ENCODE peak calls at places on chromosomes 1 and 21, in eight cellular contexts. One of them, this sample, is unnamed.
A peak's percentile ranks its signal among the peaks of the same experiment; 100 is the strongest.

GRCh38 chr21:44482581-44483287 is 27.4 kb downstream of the LRRC3 start:
- DNase-seq in OCI-LY7: no peak
- DNase-seq in neural progenitor cell: no peak
- DNase-seq in hepatocyte: peak; percentile 61
- DNase-seq in GM23338: no peak
- DNase-seq in HCT116: no peak
- DNase-seq in SK-N-SH: no peak
- DNase-seq in PC-3: peak; percentile 36
- DNase-seq in this sample: no peak

GRCh38 chr1:16019580-16020277 is 1.9 kb upstream of the HSPB7 start:
- DNase-seq in OCI-LY7: no peak
- DNase-seq in neural progenitor cell: no peak
- DNase-seq in hepatocyte: peak; percentile 44
- DNase-seq in GM23338: no peak
- DNase-seq in HCT116: no peak
- DNase-seq in SK-N-SH: peak; percentile 59
- DNase-seq in PC-3: no peak
- DNase-seq in this sample: no peak

GRCh38 chr1:234348964-234349363 is 24.3 kb upstream of the COA6 start:
- DNase-seq in OCI-LY7: no peak
- DNase-seq in neural progenitor cell: no peak
- DNase-seq in hepatocyte: no peak
- DNase-seq in GM23338: no peak
- DNase-seq in HCT116: no peak
- DNase-seq in SK-N-SH: no peak
- DNase-seq in PC-3: no peak
- DNase-seq in this sample: no peak

GRCh38 chr1:114901739-114902255 is 47.1 kb downstream of the SYCP1 start:
- DNase-seq in OCI-LY7: no peak
- DNase-seq in neural progenitor cell: peak; percentile 3
- DNase-seq in hepatocyte: no peak
- DNase-seq in GM23338: peak; percentile 42
- DNase-seq in HCT116: no peak
- DNase-seq in SK-N-SH: no peak
- DNase-seq in PC-3: no peak
- DNase-seq in this sample: no peak

GRCh38 chr1:164664127-164664526 is 105.1 kb downstream of the PBX1 start:
- DNase-seq in OCI-LY7: no peak
- DNase-seq in neural progenitor cell: no peak
- DNase-seq in hepatocyte: no peak
- DNase-seq in GM23338: no peak
- DNase-seq in HCT116: no peak
- DNase-seq in SK-N-SH: no peak
- DNase-seq in PC-3: no peak
- DNase-seq in this sample: no peak

GRCh38 chr21:44866780-44867179 is 6.7 kb downstream of the PTTG1IP start:
- DNase-seq in OCI-LY7: no peak
- DNase-seq in neural progenitor cell: no peak
- DNase-seq in hepatocyte: peak; percentile 40
- DNase-seq in GM23338: no peak
- DNase-seq in HCT116: no peak
- DNase-seq in SK-N-SH: no peak
- DNase-seq in PC-3: peak; percentile 13
- DNase-seq in this sample: no peak

GRCh38 chr1:233300326-233300725 is 4.8 kb upstream of the PCNX2 start:
- DNase-seq in OCI-LY7: no peak
- DNase-seq in neural progenitor cell: no peak
- DNase-seq in hepatocyte: no peak
- DNase-seq in GM23338: peak; percentile 9
- DNase-seq in HCT116: no peak
- DNase-seq in SK-N-SH: no peak
- DNase-seq in PC-3: no peak
- DNase-seq in this sample: no peak

GRCh38 chr21:45523411-45524101 is 18.7 kb downstream of the SLC19A1 start:
- DNase-seq in OCI-LY7: no peak
- DNase-seq in neural progenitor cell: no peak
- DNase-seq in hepatocyte: no peak
- DNase-seq in GM23338: no peak
- DNase-seq in HCT116: no peak
- DNase-seq in SK-N-SH: no peak
- DNase-seq in PC-3: no peak
- DNase-seq in this sample: no peak

GRCh38 chr1:22708777-22709176 is 1.9 kb upstream of the EPHB2 start:
- DNase-seq in OCI-LY7: no peak
- DNase-seq in neural progenitor cell: no peak
- DNase-seq in hepatocyte: no peak
- DNase-seq in GM23338: no peak
- DNase-seq in HCT116: no peak
- DNase-seq in SK-N-SH: no peak
- DNase-seq in PC-3: no peak
- DNase-seq in this sample: no peak

GRCh38 chr1:92482665-92483441 is 3.9 kb downstream of the GFI1 start:
- DNase-seq in OCI-LY7: no peak
- DNase-seq in neural progenitor cell: peak; percentile 58
- DNase-seq in hepatocyte: no peak
- DNase-seq in GM23338: peak; percentile 62
- DNase-seq in HCT116: no peak
- DNase-seq in SK-N-SH: peak; percentile 58
- DNase-seq in PC-3: no peak
- DNase-seq in this sample: peak; percentile 49

GRCh38 chr1:161382214-161383019 is 14.7 kb upstream of the CFAP126 start:
- DNase-seq in OCI-LY7: peak; percentile 74
- DNase-seq in neural progenitor cell: peak; percentile 59
- DNase-seq in hepatocyte: peak; percentile 71
- DNase-seq in GM23338: peak; percentile 81
- DNase-seq in HCT116: peak; percentile 45
- DNase-seq in SK-N-SH: peak; percentile 60
- DNase-seq in PC-3: peak; percentile 91
- DNase-seq in this sample: peak; percentile 74

GRCh38 chr1:147292635-147293251 is 50.3 kb downstream of the CHD1L start:
- DNase-seq in OCI-LY7: no peak
- DNase-seq in neural progenitor cell: no peak
- DNase-seq in hepatocyte: no peak
- DNase-seq in GM23338: no peak
- DNase-seq in HCT116: no peak
- DNase-seq in SK-N-SH: no peak
- DNase-seq in PC-3: peak; percentile 81
- DNase-seq in this sample: no peak

GRCh38 chr1:26839779-26840178 is 13.3 kb downstream of the ZDHHC18 start:
- DNase-seq in OCI-LY7: no peak
- DNase-seq in neural progenitor cell: no peak
- DNase-seq in hepatocyte: no peak
- DNase-seq in GM23338: no peak
- DNase-seq in HCT116: no peak
- DNase-seq in SK-N-SH: no peak
- DNase-seq in PC-3: no peak
- DNase-seq in this sample: no peak

GRCh38 chr1:219676012-219676770 is 63.3 kb upstream of the ZC3H11B start:
- DNase-seq in OCI-LY7: no peak
- DNase-seq in neural progenitor cell: no peak
- DNase-seq in hepatocyte: no peak
- DNase-seq in GM23338: no peak
- DNase-seq in HCT116: no peak
- DNase-seq in SK-N-SH: no peak
- DNase-seq in PC-3: no peak
- DNase-seq in this sample: peak; percentile 5

DNA sequence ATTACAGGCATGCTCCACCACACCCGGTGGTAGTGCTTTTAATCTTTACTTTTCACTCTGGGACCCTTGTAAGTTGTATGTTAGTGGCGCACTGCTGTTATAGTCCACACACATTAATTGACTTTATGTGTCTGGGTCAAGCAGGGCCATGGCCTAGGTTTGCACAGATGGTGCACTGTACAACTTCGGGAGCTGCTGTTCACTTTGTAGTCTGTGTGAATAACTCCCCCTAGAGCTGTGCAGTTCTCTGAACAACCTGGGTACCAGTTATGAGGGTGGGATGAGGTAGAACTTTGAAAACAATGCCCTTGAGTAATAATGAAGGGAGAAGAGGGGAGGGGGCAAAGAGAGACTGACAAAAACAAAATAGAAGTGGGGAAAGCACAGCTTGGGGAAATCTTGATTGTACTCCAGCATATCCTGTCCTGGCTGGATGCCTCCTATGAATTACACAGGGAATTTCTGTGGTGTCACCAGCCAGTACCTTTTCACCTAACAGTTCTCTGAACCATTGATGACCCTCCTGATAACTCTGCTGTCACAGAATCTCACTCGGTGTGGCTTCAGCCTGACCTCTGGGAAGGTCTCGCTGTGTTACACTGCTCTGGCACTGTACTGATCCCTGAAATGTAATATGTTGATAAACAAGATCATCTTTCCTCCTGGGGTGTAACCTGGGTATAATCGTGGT is 2.2 kb downstream of the PTGFRN start:
- DNase-seq in OCI-LY7: no peak
- DNase-seq in neural progenitor cell: no peak
- DNase-seq in hepatocyte: no peak
- DNase-seq in GM23338: no peak
- DNase-seq in HCT116: no peak
- DNase-seq in SK-N-SH: no peak
- DNase-seq in PC-3: no peak
- DNase-seq in this sample: no peak
- H3K79me2 ChIP-seq in OCI-LY7: no peaks in the 10 kb centered on the region
- H3K79me2 ChIP-seq in neural progenitor cell: peaks cover 66% of the 10 kb centered on the region
- H3K79me2 ChIP-seq in hepatocyte: peaks cover 56% of the 10 kb centered on the region
- H3K79me2 ChIP-seq in GM23338: peaks cover 59% of the 10 kb centered on the region
- H3K79me2 ChIP-seq in HCT116: peaks cover 59% of the 10 kb centered on the region
- H3K79me2 ChIP-seq in SK-N-SH: no peaks in the 10 kb centered on the region
- H3K79me2 ChIP-seq in PC-3: peaks cover 66% of the 10 kb centered on the region
- H3K79me2 ChIP-seq in this sample: no peaks in the 10 kb centered on the region

GRCh38 chr1:235597867-235598553 is 51.6 kb downstream of the GNG4 start:
- DNase-seq in OCI-LY7: no peak
- DNase-seq in neural progenitor cell: peak; percentile 27
- DNase-seq in hepatocyte: peak; percentile 32
- DNase-seq in GM23338: peak; percentile 57
- DNase-seq in HCT116: peak; percentile 52
- DNase-seq in SK-N-SH: no peak
- DNase-seq in PC-3: peak; percentile 56
- DNase-seq in this sample: no peak

GRCh38 chr1:235599536-235599935 is 50.0 kb downstream of the GNG4 start:
- DNase-seq in OCI-LY7: no peak
- DNase-seq in neural progenitor cell: no peak
- DNase-seq in hepatocyte: no peak
- DNase-seq in GM23338: peak; percentile 19
- DNase-seq in HCT116: no peak
- DNase-seq in SK-N-SH: no peak
- DNase-seq in PC-3: no peak
- DNase-seq in this sample: no peak

GRCh38 chr1:235601087-235601486 is 48.5 kb downstream of the GNG4 start:
- DNase-seq in OCI-LY7: peak; percentile 35
- DNase-seq in neural progenitor cell: peak; percentile 60
- DNase-seq in hepatocyte: no peak
- DNase-seq in GM23338: peak; percentile 85
- DNase-seq in HCT116: no peak
- DNase-seq in SK-N-SH: no peak
- DNase-seq in PC-3: peak; percentile 37
- DNase-seq in this sample: no peak
- TF ChIP-seq CTCF in OCI-LY7: peak; percentile 80
- TF ChIP-seq CTCF in neural progenitor cell: peak; percentile 63
- TF ChIP-seq CTCF in hepatocyte: peak; percentile 24
- TF ChIP-seq CTCF in GM23338: peak; percentile 63
- TF ChIP-seq CTCF in HCT116: peak; percentile 50
- TF ChIP-seq CTCF in SK-N-SH: peak; percentile 52
- TF ChIP-seq CTCF in PC-3: peak; percentile 56
- TF ChIP-seq CTCF in this sample: peak; percentile 43

GRCh38 chr1:1371741-1372711 is 3.0 kb downstream of the AURKAIP1 start:
- DNase-seq in OCI-LY7: peak; percentile 77
- DNase-seq in neural progenitor cell: peak; percentile 80
- DNase-seq in hepatocyte: peak; percentile 75
- DNase-seq in GM23338: peak; percentile 86
- DNase-seq in HCT116: no peak
- DNase-seq in SK-N-SH: peak; percentile 93
- DNase-seq in PC-3: peak; percentile 72
- DNase-seq in this sample: peak; percentile 47
- TF ChIP-seq EZH2phosphoT487 in OCI-LY7: no peak
- TF ChIP-seq EZH2phosphoT487 in neural progenitor cell: no peak
- TF ChIP-seq EZH2phosphoT487 in hepatocyte: no peak
- TF ChIP-seq EZH2phosphoT487 in GM23338: no peak
- TF ChIP-seq EZH2phosphoT487 in HCT116: no peak
- TF ChIP-seq EZH2phosphoT487 in SK-N-SH: no peak
- TF ChIP-seq EZH2phosphoT487 in PC-3: no peak
- TF ChIP-seq EZH2phosphoT487 in this sample: no peak

GRCh38 chr1:154819628-154820590 is 50.2 kb downstream of the KCNN3 start:
- DNase-seq in OCI-LY7: peak; percentile 65
- DNase-seq in neural progenitor cell: peak; percentile 62
- DNase-seq in hepatocyte: peak; percentile 32
- DNase-seq in GM23338: peak; percentile 72
- DNase-seq in HCT116: peak; percentile 26
- DNase-seq in SK-N-SH: peak; percentile 57
- DNase-seq in PC-3: peak; percentile 48
- DNase-seq in this sample: no peak
- H3K79me2 ChIP-seq in OCI-LY7: no peaks in the 10 kb centered on the region
- H3K79me2 ChIP-seq in neural progenitor cell: no peaks in the 10 kb centered on the region
- H3K79me2 ChIP-seq in hepatocyte: no peaks in the 10 kb centered on the region
- H3K79me2 ChIP-seq in GM23338: no peaks in the 10 kb centered on the region
- H3K79me2 ChIP-seq in HCT116: no peaks in the 10 kb centered on the region
- H3K79me2 ChIP-seq in SK-N-SH: no peaks in the 10 kb centered on the region
- H3K79me2 ChIP-seq in PC-3: no peaks in the 10 kb centered on the region
- H3K79me2 ChIP-seq in this sample: peaks cover 80% of the 10 kb centered on the region

GRCh38 chr1:97186381-97186780 is 464.8 kb downstream of the PTBP2 start:
- DNase-seq in OCI-LY7: peak; percentile 24
- DNase-seq in neural progenitor cell: peak; percentile 8
- DNase-seq in hepatocyte: no peak
- DNase-seq in GM23338: peak; percentile 62
- DNase-seq in HCT116: peak; percentile 29
- DNase-seq in SK-N-SH: no peak
- DNase-seq in PC-3: peak; percentile 49
- DNase-seq in this sample: no peak
- TF ChIP-seq CTCF in OCI-LY7: peak; percentile 67
- TF ChIP-seq CTCF in neural progenitor cell: peak; percentile 42
- TF ChIP-seq CTCF in hepatocyte: peak; percentile 17
- TF ChIP-seq CTCF in GM23338: peak; percentile 66
- TF ChIP-seq CTCF in HCT116: peak; percentile 39
- TF ChIP-seq CTCF in SK-N-SH: peak; percentile 42
- TF ChIP-seq CTCF in PC-3: peak; percentile 60
- TF ChIP-seq CTCF in this sample: peak; percentile 23

This sample was measured in MM.1S.